ENCODE peak calls at places on chromosomes 2 and 18, in five cellular contexts. M is NCI-H1105 treated with DMSO at 0.1 percent for 48 hours; L is C1 segment of cervical spinal cord; G is stimulated activated CD4-positive, alpha-beta T cell treated with anti-CD3 and anti-CD28 coated beads, Interleukin-4, amount 100 ng/mL, for 48 hours; U is endothelial cell. K is an unnamed sample.

GRCh38 chr2:160368988-160369935 is 124.3 kb downstream of the RBMS1 start:
- DNase-seq in U (no peak), L (no peak), G (no peak), M (no peak), K (no peak)

GRCh38 chr2:161238559-161239415 is 69.4 kb upstream of the PSMD14 start:
- DNase-seq in G (peak; percentile 50), U (peak; percentile 49), L (peak; percentile 60), M (peak; percentile 22), K (peak; percentile 50)

GRCh38 chr18:73752965-73753364 is 394.7 kb downstream of the FBXO15 start:
- DNase-seq in G (no peak), M (no peak), L (no peak), U (no peak), K (no peak)

GRCh38 chr2:177419274-177419673 is 26.7 kb downstream of the AGPS start:
- DNase-seq in U (no peak), M (no peak), L (no peak), G (no peak), K (no peak)

GRCh38 chr2:190443778-190444481 is 35.8 kb downstream of the MFSD6 start:
- DNase-seq in M (peak; percentile 25), U (no peak), L (no peak), G (no peak), K (no peak)

GRCh38 chr2:157627594-157628281 is 926 bp downstream of the ACVR1C start:
- DNase-seq in L (no peak), U (no peak), G (peak; percentile 19), M (peak; percentile 56), K (no peak)

GRCh38 chr2:96665083-96665569 is 22.6 kb downstream of the FER1L5 start:
- DNase-seq in G (no peak), U (no peak), M (no peak), L (no peak), K (peak; percentile 89)

GRCh38 chr2:47487498-47487875 is 84.5 kb downstream of the MSH2 start:
- DNase-seq in L (no peak), M (no peak), G (no peak), U (no peak), K (no peak)

GRCh38 chr18:63534615-63535014 is 7.6 kb upstream of the SERPINB12 start:
- DNase-seq in L (no peak), M (no peak), G (no peak), U (no peak), K (no peak)

GRCh38 chr18:29749699-29750098 is 1292.8 kb downstream of the DSC3 start:
- DNase-seq in L (no peak), U (no peak), G (no peak), M (no peak), K (no peak)

GRCh38 chr2:227192491-227192890 is 28.1 kb downstream of the COL4A3 start:
- DNase-seq in L (no peak), G (no peak), U (no peak), M (no peak), K (no peak)

GRCh38 chr2:164826293-164827243 is 15.1 kb downstream of the COBLL1 start:
- DNase-seq in U (no peak), M (no peak), L (no peak), G (no peak), K (no peak)

GRCh38 chr2:57906152-57906732 is 140.4 kb upstream of the VRK2 start:
- DNase-seq in U (no peak), G (no peak), M (peak; percentile 14), L (no peak), K (peak; percentile 77)

GRCh38 chr18:76932026-76932819 is 109.9 kb downstream of the ZNF236 start:
- DNase-seq in G (no peak), L (no peak), U (peak; percentile 12), M (no peak), K (no peak)

GRCh38 chr2:9269695-9270365 is 63.2 kb downstream of the ASAP2 start:
- DNase-seq in L (no peak), U (no peak), G (no peak), M (no peak), K (no peak)

GRCh38 chr2:28901841-28902240 is 7.4 kb downstream of the WDR43 start:
- DNase-seq in G (no peak), U (no peak), M (no peak), L (no peak), K (no peak)

K was measured in A549.